ENCODE peak calls at places on chromosome 22, in six cellular contexts. Q, E, C, Y, U and L are unnamed samples.

GRCh38 chr22:46604306-46604690 is 15.9 kb upstream of the GRAMD4 start:
- DNase-seq in Q (peak; percentile 74), E (peak; percentile 26), C (no peak), Y (peak; percentile 56), U (peak; percentile 27), L (no peak)

GRCh38 chr22:48952256-48953102 is 875.2 kb downstream of the BRD1 start:
- DNase-seq in Q (peak; percentile 3), E (no peak), C (no peak), Y (peak; percentile 18), U (no peak), L (no peak)

GRCh38 chr22:30459206-30460052 is 12.4 kb downstream of the SEC14L3 start:
- DNase-seq in Q (no peak), E (no peak), C (peak; percentile 75), Y (no peak), U (no peak), L (no peak)

GRCh38 chr22:48574776-48575566 is 1252.7 kb downstream of the BRD1 start:
- DNase-seq in Q (no peak), E (no peak), C (peak; percentile 92), Y (peak; percentile 35), U (no peak), L (no peak)

GRCh38 chr22:19559324-19559811 is 35.2 kb upstream of the CLDN5 start:
- DNase-seq in Q (no peak), E (no peak), C (no peak), Y (no peak), U (no peak), L (no peak)

GRCh38 chr22:19844423-19845368 is 10.0 kb downstream of the GNB1L start:
- DNase-seq in Q (peak; percentile 60), E (peak; percentile 25), C (no peak), Y (peak; percentile 67), U (no peak), L (no peak)

GRCh38 chr22:29979645-29980303 is 96.8 kb downstream of the MTMR3 start:
- DNase-seq in Q (no peak), E (no peak), C (no peak), Y (no peak), U (no peak), L (no peak)

GRCh38 chr22:48669226-48669625 is 1158.4 kb downstream of the BRD1 start:
- DNase-seq in Q (no peak), E (no peak), C (no peak), Y (peak; percentile 19), U (no peak), L (no peak)

GRCh38 chr22:20578192-20578591 is 70.8 kb downstream of the MED15 start:
- DNase-seq in Q (no peak), E (no peak), C (no peak), Y (no peak), U (no peak), L (no peak)

GRCh38 chr22:20437253-20438065 is at the start of gene SCARF2:
- DNase-seq in Q (no peak), E (no peak), C (peak; percentile 81), Y (peak; percentile 49), U (no peak), L (no peak)

GRCh38 chr22:45493286-45493771 is 9.4 kb upstream of the FBLN1 start:
- DNase-seq in Q (peak; percentile 57), E (no peak), C (no peak), Y (no peak), U (no peak), L (no peak)

GRCh38 chr22:40178417-40179409 is 988 bp downstream of the TNRC6B start:
- DNase-seq in Q (no peak), E (peak; percentile 20), C (peak; percentile 79), Y (peak; percentile 56), U (no peak), L (no peak)

GRCh38 chr22:17562906-17563870 is at the start of gene SLC25A18:
- DNase-seq in Q (no peak), E (no peak), C (peak; percentile 43), Y (no peak), U (no peak), L (no peak)

GRCh38 chr22:42282943-42283287 is 12.5 kb upstream of the TCF20 start:
- DNase-seq in Q (no peak), E (no peak), C (peak; percentile 83), Y (no peak), U (no peak), L (no peak)
- H3K4me3 ChIP-seq in Q (no peak overlapping the region), E (no peak overlapping the region), C (peak overlapping the region; percentile 54), Y (no peak overlapping the region), U (no peak overlapping the region), L (no peak overlapping the region)

DNA sequence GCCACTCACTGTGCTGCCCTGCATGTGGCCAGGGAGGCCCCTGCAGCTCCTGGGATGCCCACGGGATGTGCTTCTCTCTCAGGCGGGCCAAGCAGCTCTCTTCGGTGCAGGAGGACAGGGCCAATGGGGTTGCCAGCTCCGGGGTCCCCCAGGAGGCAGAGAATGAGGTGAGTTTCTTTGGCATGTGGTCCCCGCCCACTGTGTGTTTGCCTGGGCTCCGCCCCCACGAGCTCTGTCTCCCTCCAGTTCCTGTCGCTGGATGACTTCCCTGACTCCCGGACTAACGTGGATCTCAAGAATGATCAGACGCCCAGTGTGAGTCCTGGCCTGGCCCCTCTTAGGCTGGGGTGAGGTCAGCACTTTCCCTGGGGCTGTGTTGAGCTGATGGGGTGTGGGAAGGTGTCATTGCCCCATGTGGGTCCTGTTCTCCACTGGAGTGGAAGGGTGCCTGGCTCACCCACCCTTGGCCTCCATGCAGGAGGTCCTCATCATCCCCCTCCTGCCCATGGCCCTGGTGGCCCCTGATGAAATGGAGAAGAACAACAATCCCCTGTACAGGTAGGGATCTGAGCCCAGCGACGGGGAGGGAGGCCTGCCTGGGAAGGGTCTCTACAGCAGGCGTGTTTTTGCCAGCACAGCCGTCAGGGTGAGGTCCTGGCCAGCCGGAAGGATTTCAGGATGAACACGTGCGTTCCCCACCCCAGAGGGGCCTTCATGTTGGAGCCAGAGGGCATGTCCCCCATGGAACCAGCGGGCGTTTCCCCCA is 7.7 kb downstream of the SCO2 start:
- DNase-seq in Q (no peak), E (no peak), C (no peak), Y (no peak), U (no peak), L (no peak)
- H3K4me3 ChIP-seq in Q (no peak overlapping the region), E (no peak overlapping the region), C (no peak overlapping the region), Y (no peak overlapping the region), U (no peak overlapping the region), L (no peak overlapping the region)

DNA sequence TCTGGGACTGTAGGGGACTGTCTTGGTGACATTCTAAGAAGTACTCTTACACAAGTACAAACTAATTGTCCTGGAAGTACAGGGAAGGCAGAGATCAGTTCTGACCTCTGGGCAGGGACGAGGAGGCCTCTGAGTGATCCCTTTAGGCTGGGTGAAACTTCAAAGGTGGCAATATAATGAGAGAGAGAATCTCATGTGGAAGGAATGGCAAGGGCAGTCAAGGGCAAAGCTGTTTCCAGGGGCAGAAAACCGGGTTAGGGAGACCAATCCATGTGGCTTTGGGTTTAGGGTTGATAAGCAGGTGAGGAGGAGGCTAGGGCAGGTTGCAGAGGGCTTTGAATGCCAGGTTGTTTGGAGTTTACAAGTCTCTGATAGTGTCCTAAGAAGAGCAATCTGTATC is 21.3 kb upstream of the MYH9 start:
- DNase-seq in Q (no peak), E (no peak), C (no peak), Y (no peak), U (no peak), L (no peak)
- H3K4me3 ChIP-seq in Q (no peak overlapping the region), E (no peak overlapping the region), C (no peak overlapping the region), Y (no peak overlapping the region), U (no peak overlapping the region), L (no peak overlapping the region)

GRCh38 chr22:22897947-22898346 is 10.3 kb downstream of the IGLL5 start:
- DNase-seq in Q (no peak), E (no peak), C (no peak), Y (no peak), U (no peak), L (no peak)
- H3K4me3 ChIP-seq in Q (no peak overlapping the region), E (no peak overlapping the region), C (no peak overlapping the region), Y (no peak overlapping the region), U (no peak overlapping the region), L (no peak overlapping the region)

GRCh38 chr22:44160416-44160815 is 20.3 kb upstream of the PARVG start:
- DNase-seq in Q (no peak), E (no peak), C (no peak), Y (no peak), U (no peak), L (no peak)

GRCh38 chr22:44157916-44158618 is 22.7 kb upstream of the PARVG start:
- DNase-seq in Q (no peak), E (no peak), C (no peak), Y (no peak), U (no peak), L (no peak)

GRCh38 chr22:44159230-44159629 is 21.5 kb upstream of the PARVG start:
- DNase-seq in Q (no peak), E (no peak), C (no peak), Y (no peak), U (no peak), L (no peak)

GRCh38 chr22:44159811-44160210 is 20.9 kb upstream of the PARVG start:
- DNase-seq in Q (no peak), E (no peak), C (no peak), Y (no peak), U (no peak), L (no peak)

DNA sequence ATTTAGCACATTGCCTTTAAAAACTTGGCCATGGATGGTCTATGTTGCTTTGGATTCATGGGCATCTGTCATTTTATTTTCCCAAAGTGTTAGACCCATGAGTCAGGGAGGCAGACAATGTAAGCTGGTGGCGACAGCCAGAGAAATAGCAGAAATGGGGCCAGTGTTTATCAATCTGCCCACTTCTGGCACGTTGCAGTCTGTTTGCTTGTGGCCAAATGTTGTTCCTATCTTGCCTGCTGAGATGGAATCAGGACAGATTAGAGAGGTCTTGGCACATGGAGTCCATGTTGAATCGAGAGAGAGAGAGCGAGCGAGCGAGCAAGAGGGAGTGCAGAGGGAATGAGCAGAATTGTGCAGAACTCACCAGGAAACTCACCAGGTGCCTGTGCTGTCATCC is 22.0 kb upstream of the PARVG start:
- DNase-seq in Q (no peak), E (no peak), C (no peak), Y (no peak), U (no peak), L (no peak)
- H3K4me3 ChIP-seq in Q (no peak overlapping the region), E (no peak overlapping the region), C (no peak overlapping the region), Y (no peak overlapping the region), U (no peak overlapping the region), L (no peak overlapping the region)

DNA sequence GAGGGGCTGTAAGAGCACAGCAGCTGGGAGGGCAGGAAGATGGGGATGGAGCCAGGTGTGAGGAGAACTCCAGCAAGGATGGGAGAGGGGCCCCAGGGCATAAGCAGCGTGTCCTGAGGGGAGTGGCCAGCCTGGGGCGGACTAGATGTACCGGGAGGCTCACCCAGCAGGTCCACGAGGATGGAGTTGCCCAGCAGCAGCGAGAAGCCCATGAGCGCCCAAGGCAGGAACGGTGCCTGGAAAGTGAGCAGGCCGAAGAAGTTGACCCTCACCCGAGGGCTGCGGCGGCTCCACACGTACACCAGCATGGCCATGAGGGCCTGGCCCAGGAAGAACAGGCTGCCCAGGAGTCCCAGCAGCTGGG is 1.3 kb downstream of the DERL3 start:
- DNase-seq in Q (no peak), E (no peak), C (no peak), Y (peak; percentile 55), U (no peak), L (no peak)
- H3K4me3 ChIP-seq in Q (no peak overlapping the region), E (no peak overlapping the region), C (no peak overlapping the region), Y (no peak overlapping the region), U (peak overlapping the region; percentile 75), L (no peak overlapping the region)

DNA sequence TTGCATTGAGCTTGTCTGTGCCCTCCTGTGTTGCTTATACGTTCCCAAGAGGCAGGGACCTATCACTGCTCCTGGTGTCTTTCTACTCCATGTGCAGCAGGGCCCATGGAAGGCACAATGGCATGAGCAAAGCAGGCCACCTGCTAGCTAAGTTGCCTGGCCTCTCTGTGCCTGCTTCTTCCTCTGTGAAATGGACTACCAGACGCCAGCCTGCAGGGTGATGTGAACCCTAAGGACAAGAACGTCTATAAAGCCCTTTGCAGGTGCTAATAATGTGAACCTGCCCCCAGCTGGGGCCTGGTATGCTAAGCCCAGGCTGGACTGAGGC is 4.1 kb downstream of the GUCD1 start:
- DNase-seq in Q (no peak), E (no peak), C (no peak), Y (no peak), U (no peak), L (no peak)
- H3K4me3 ChIP-seq in Q (no peak overlapping the region), E (no peak overlapping the region), C (no peak overlapping the region), Y (no peak overlapping the region), U (no peak overlapping the region), L (no peak overlapping the region)